ENCODE peak calls at places on chromosomes 11 and 22, in four cellular contexts. One of them, this sample, is unnamed.

GRCh38 chr11:130180491-130180890 is 20.9 kb downstream of the ST14 start:
- DNase-seq in ovary: no peak
- DNase-seq in A549: no peak
- DNase-seq in colonic mucosa: peak; percentile 43
- DNase-seq in this sample: peak; percentile 54

GRCh38 chr11:68968306-68969255 is 12.2 kb downstream of the MRGPRD start:
- DNase-seq in ovary: no peak
- DNase-seq in A549: no peak
- DNase-seq in colonic mucosa: no peak
- DNase-seq in this sample: peak; percentile 26

GRCh38 chr11:99368579-99368978 is 347.8 kb downstream of the CNTN5 start:
- DNase-seq in colonic mucosa: no peak
- DNase-seq in A549: no peak
- DNase-seq in ovary: no peak
- DNase-seq in this sample: no peak

GRCh38 chr11:2526808-2527381 is 82.1 kb downstream of the KCNQ1 start:
- DNase-seq in ovary: peak; percentile 38
- DNase-seq in colonic mucosa: peak; percentile 87
- DNase-seq in A549: no peak
- DNase-seq in this sample: no peak

GRCh38 chr11:6321961-6322362 is 1.7 kb upstream of the CAVIN3 start:
- DNase-seq in A549: no peak
- DNase-seq in ovary: no peak
- DNase-seq in colonic mucosa: no peak
- DNase-seq in this sample: peak; percentile 62

GRCh38 chr11:94638902-94639373 is 71.8 kb downstream of the PIWIL4 start:
- DNase-seq in colonic mucosa: no peak
- DNase-seq in A549: no peak
- DNase-seq in ovary: no peak
- DNase-seq in this sample: peak; percentile 61

GRCh38 chr11:70476669-70477068 is 78.3 kb downstream of the CTTN start:
- DNase-seq in colonic mucosa: no peak
- DNase-seq in ovary: no peak
- DNase-seq in A549: no peak
- DNase-seq in this sample: no peak

GRCh38 chr22:31085928-31086327 is 4.8 kb downstream of the SMTN start:
- DNase-seq in A549: no peak
- DNase-seq in colonic mucosa: no peak
- DNase-seq in ovary: no peak
- DNase-seq in this sample: no peak

GRCh38 chr11:32087602-32088001 is 3.3 kb upstream of the RCN1 start:
- DNase-seq in colonic mucosa: no peak
- DNase-seq in ovary: no peak
- DNase-seq in A549: no peak
- DNase-seq in this sample: peak; percentile 62

GRCh38 chr11:122851366-122852011 is 13.2 kb downstream of the CRTAM start:
- DNase-seq in ovary: no peak
- DNase-seq in A549: no peak
- DNase-seq in colonic mucosa: no peak
- DNase-seq in this sample: no peak

GRCh38 chr11:128929991-128930390 is 12.7 kb downstream of the TP53AIP1 start:
- DNase-seq in ovary: no peak
- DNase-seq in A549: no peak
- DNase-seq in colonic mucosa: no peak
- DNase-seq in this sample: peak; percentile 18

GRCh38 chr22:36027960-36028645 is 521 bp downstream of the RBFOX2 start:
- DNase-seq in A549: peak; percentile 45
- DNase-seq in ovary: no peak
- DNase-seq in colonic mucosa: peak; percentile 41
- DNase-seq in this sample: peak; percentile 11

GRCh38 chr11:129798212-129798611 is 17.4 kb upstream of the TMEM45B start:
- DNase-seq in ovary: no peak
- DNase-seq in A549: no peak
- DNase-seq in colonic mucosa: no peak
- DNase-seq in this sample: no peak

GRCh38 chr11:115590254-115590653 is 86.0 kb upstream of the CADM1 start:
- DNase-seq in ovary: no peak
- DNase-seq in colonic mucosa: no peak
- DNase-seq in A549: no peak
- DNase-seq in this sample: no peak

GRCh38 chr22:47046411-47047065 is 284.1 kb downstream of the TBC1D22A start:
- DNase-seq in A549: no peak
- DNase-seq in ovary: no peak
- DNase-seq in colonic mucosa: no peak
- DNase-seq in this sample: no peak

GRCh38 chr11:117073539-117073938 is 24.7 kb downstream of the SIK3 start:
- DNase-seq in A549: no peak
- DNase-seq in colonic mucosa: no peak
- DNase-seq in ovary: no peak
- DNase-seq in this sample: no peak

GRCh38 chr22:27501191-27501936 is 300.2 kb downstream of the MN1 start:
- DNase-seq in colonic mucosa: no peak
- DNase-seq in A549: no peak
- DNase-seq in ovary: no peak
- DNase-seq in this sample: no peak

GRCh38 chr11:122690801-122691649 is 35.5 kb downstream of the UBASH3B start:
- DNase-seq in ovary: no peak
- DNase-seq in colonic mucosa: no peak
- DNase-seq in A549: no peak
- DNase-seq in this sample: peak; percentile 74

GRCh38 chr22:30891443-30891755 is 77.2 kb downstream of the MORC2 start:
- DNase-seq in A549: no peak
- DNase-seq in colonic mucosa: no peak
- DNase-seq in ovary: peak; percentile 23
- DNase-seq in this sample: no peak

GRCh38 chr11:86073948-86074347 is 5.1 kb upstream of the PICALM start:
- DNase-seq in colonic mucosa: no peak
- DNase-seq in ovary: no peak
- DNase-seq in A549: no peak
- DNase-seq in this sample: no peak

GRCh38 chr11:10041337-10041736 is 252.7 kb downstream of the SBF2 start:
- DNase-seq in A549: no peak
- DNase-seq in ovary: no peak
- DNase-seq in colonic mucosa: no peak
- DNase-seq in this sample: no peak

GRCh38 chr22:46070722-46071450 is 79.4 kb upstream of the PPARA start:
- DNase-seq in ovary: peak; percentile 88
- DNase-seq in colonic mucosa: peak; percentile 68
- DNase-seq in A549: no peak
- DNase-seq in this sample: peak; percentile 54

GRCh38 chr22:42296381-42296853 is 26.0 kb upstream of the TCF20 start:
- DNase-seq in A549: no peak
- DNase-seq in colonic mucosa: no peak
- DNase-seq in ovary: peak; percentile 53
- DNase-seq in this sample: no peak

GRCh38 chr22:46072030-46072881 is 78.1 kb upstream of the PPARA start:
- DNase-seq in A549: no peak
- DNase-seq in ovary: peak; percentile 68
- DNase-seq in colonic mucosa: peak; percentile 73
- DNase-seq in this sample: peak; percentile 57

GRCh38 chr11:67370351-67371076 is 2.9 kb downstream of the CLCF1 start:
- DNase-seq in A549: no peak
- DNase-seq in ovary: peak; percentile 55
- DNase-seq in colonic mucosa: no peak
- DNase-seq in this sample: no peak

GRCh38 chr22:34971456-34971855 is 94.5 kb upstream of the ISX start:
- DNase-seq in ovary: no peak
- DNase-seq in colonic mucosa: no peak
- DNase-seq in A549: no peak
- DNase-seq in this sample: no peak

GRCh38 chr11:133832096-133833081 is 12.9 kb downstream of the SPATA19 start:
- DNase-seq in ovary: no peak
- DNase-seq in colonic mucosa: no peak
- DNase-seq in A549: no peak
- DNase-seq in this sample: no peak

GRCh38 chr11:91625495-91625894 is 599.1 kb upstream of the FAT3 start:
- DNase-seq in ovary: no peak
- DNase-seq in colonic mucosa: no peak
- DNase-seq in A549: no peak
- DNase-seq in this sample: no peak

DNA sequence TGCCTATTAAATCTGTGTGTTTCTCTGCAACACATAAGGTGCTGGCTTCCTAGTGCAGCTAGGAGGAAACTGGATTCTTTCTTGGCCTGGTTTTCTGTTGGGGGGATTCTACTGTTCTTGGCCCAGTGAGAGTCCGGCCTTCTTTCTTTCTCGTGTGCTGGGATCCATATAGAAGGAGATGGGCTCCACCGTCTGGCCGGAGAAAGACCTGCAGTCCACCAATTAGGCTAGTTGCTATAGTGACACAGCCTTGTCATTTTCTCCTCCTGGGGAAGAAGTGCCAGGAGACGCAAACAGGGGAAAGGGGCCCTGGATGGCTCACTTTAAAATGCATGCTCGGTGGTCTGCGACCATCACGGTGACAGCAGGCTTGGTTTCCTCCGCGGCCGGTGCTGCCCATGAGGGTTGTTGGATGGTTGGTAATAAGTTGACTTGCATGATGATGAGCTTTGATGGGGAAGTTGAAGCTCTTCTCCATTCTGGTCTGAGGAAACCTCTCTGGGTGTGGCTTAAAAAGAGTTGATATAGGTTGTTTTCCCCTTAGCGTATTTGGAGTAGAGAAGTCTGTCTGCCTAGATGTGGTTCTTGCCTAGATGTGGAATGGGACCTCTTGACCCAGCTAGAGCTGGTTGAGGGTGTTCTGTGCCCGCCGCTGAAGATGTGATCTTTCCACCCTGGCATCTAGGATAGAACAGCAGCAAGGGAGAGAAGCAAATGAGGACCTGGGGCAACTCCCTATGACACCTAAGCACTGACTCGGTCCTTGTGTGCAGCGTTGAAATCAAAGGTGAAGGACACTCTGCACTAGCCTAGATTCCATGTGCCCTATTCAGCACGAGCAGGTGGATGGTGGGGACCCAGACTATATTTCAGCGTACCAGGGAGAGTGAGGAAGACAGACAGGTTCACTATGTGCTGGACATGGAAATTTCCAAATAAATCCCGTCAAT is 1335.0 kb downstream of the BRD1 start:
- DNase-seq in colonic mucosa: peak; percentile 49
- DNase-seq in ovary: peak; percentile 81
- DNase-seq in A549: peak; percentile 78
- DNase-seq in this sample: peak; percentile 69
- H3K4me3 ChIP-seq in colonic mucosa: no peak overlapping the region
- H3K4me3 ChIP-seq in ovary: no peak overlapping the region
- H3K4me3 ChIP-seq in A549: no peak overlapping the region
- H3K4me3 ChIP-seq in this sample: no peak overlapping the region

DNA sequence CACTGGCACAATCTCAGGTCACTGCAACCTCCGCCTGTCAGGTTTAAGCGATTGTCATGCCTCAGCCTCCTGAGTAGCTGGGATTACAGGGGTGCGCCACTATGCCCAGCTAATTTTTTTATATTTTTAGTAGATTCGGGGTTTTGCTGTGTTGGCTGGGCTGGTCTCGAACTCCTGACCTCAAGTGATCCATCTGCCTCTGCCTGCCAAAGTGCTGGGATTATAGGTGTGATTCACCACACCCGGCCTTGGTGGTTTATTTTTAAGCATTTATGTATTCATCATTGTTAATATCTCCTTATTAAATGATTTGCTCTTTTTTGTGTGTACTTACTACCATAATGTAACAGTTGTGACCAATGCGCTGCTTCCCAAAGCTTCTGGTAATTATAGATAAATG is 171.7 kb downstream of the DDX10 start:
- DNase-seq in colonic mucosa: no peak
- DNase-seq in A549: no peak
- DNase-seq in ovary: no peak
- DNase-seq in this sample: no peak
- TF ChIP-seq CTCF in colonic mucosa: no peak
- TF ChIP-seq CTCF in A549: no peak
- TF ChIP-seq CTCF in ovary: no peak
- TF ChIP-seq CTCF in this sample: no peak

GRCh38 chr22:26482171-26482570 is 1.4 kb downstream of the HPS4 start:
- DNase-seq in A549: no peak
- DNase-seq in colonic mucosa: no peak
- DNase-seq in ovary: no peak
- DNase-seq in this sample: no peak

GRCh38 chr22:26481112-26481693 is 2.4 kb downstream of the HPS4 start:
- DNase-seq in ovary: no peak
- DNase-seq in A549: no peak
- DNase-seq in colonic mucosa: no peak
- DNase-seq in this sample: no peak

GRCh38 chr22:26483043-26483438 is 542 bp downstream of the HPS4 start:
- DNase-seq in A549: no peak
- DNase-seq in colonic mucosa: no peak
- DNase-seq in ovary: no peak
- DNase-seq in this sample: no peak

GRCh38 chr22:26480611-26480932 is 3.0 kb downstream of the HPS4 start:
- DNase-seq in ovary: no peak
- DNase-seq in A549: no peak
- DNase-seq in colonic mucosa: no peak
- DNase-seq in this sample: no peak

GRCh38 chr22:26481694-26482093 is 1.9 kb downstream of the HPS4 start:
- DNase-seq in A549: no peak
- DNase-seq in ovary: no peak
- DNase-seq in colonic mucosa: no peak
- DNase-seq in this sample: no peak
- H3K4me3 ChIP-seq in A549: no peak overlapping the region
- H3K4me3 ChIP-seq in ovary: no peak overlapping the region
- H3K4me3 ChIP-seq in colonic mucosa: no peak overlapping the region
- H3K4me3 ChIP-seq in this sample: no peak overlapping the region

GRCh38 chr11:55726715-55727324 is 46.4 kb upstream of the OR5D13 start:
- DNase-seq in ovary: no peak
- DNase-seq in colonic mucosa: no peak
- DNase-seq in A549: no peak
- DNase-seq in this sample: no peak
- TF ChIP-seq CTCF in ovary: no peak
- TF ChIP-seq CTCF in colonic mucosa: no peak
- TF ChIP-seq CTCF in A549: no peak
- TF ChIP-seq CTCF in this sample: no peak

GRCh38 chr22:20438066-20438677 is 547 bp upstream of the SCARF2 start:
- DNase-seq in ovary: peak; percentile 78
- DNase-seq in A549: no peak
- DNase-seq in colonic mucosa: no peak
- DNase-seq in this sample: peak; percentile 44
- H3K4me3 ChIP-seq in ovary: peak overlapping the region; percentile 81
- H3K4me3 ChIP-seq in A549: no peak overlapping the region
- H3K4me3 ChIP-seq in colonic mucosa: peak overlapping the region; percentile 36
- H3K4me3 ChIP-seq in this sample: peak overlapping the region; percentile 91

GRCh38 chr22:23862103-23862502 is 4.4 kb downstream of the SLC2A11 start:
- DNase-seq in A549: peak; percentile 52
- DNase-seq in colonic mucosa: no peak
- DNase-seq in ovary: peak; percentile 45
- DNase-seq in this sample: peak; percentile 63
- TF ChIP-seq CTCF in A549: peak; percentile 55
- TF ChIP-seq CTCF in colonic mucosa: peak; percentile 54
- TF ChIP-seq CTCF in ovary: no peak
- TF ChIP-seq CTCF in this sample: peak; percentile 76

This sample was measured in fibroblast of the aortic adventitia.